ENCODE peak calls at places on chromosomes 12 and 14, in four cellular contexts. V is cardiac fibroblast, N is H7, M is AG09309. G is an unnamed sample.

GRCh38 chr12:54417712-54418440 is 1.2 kb downstream of the ITGA5 start:
- DNase-seq in M (no peak), N (peak), V (no peak), G (no peak)

GRCh38 chr14:52007211-52007610 is 17.9 kb downstream of the RTRAF start:
- DNase-seq in M (no peak), V (no peak), N (no peak), G (no peak)

GRCh38 chr14:64680675-64681060 is 23.6 kb upstream of the PLEKHG3 start:
- DNase-seq in N (no peak), M (no peak), V (no peak), G (no peak)

GRCh38 chr14:105367116-105368031 is 31.0 kb upstream of the TEX22 start:
- DNase-seq in V (no peak), N (no peak), M (no peak), G (no peak)

GRCh38 chr12:106074706-106075392 is 63.9 kb downstream of the NUAK1 start:
- DNase-seq in M (no peak), V (peak), N (no peak), G (peak)

GRCh38 chr12:90234455-90234854 is 525.8 kb upstream of the ATP2B1 start:
- DNase-seq in M (no peak), V (peak), N (no peak), G (no peak)

GRCh38 chr12:75591628-75592027 is 80.2 kb upstream of the KRR1 start:
- DNase-seq in M (no peak), V (no peak), N (no peak), G (no peak)

GRCh38 chr14:93099643-93100042 is 16.1 kb downstream of the ITPK1 start:
- DNase-seq in N (peak), M (no peak), V (no peak), G (no peak)

GRCh38 chr14:90820958-90821357 is 4.7 kb upstream of the TTC7B start:
- DNase-seq in N (no peak), M (peak), V (no peak), G (peak)

GRCh38 chr12:24707379-24707778 is 241.5 kb downstream of the BCAT1 start:
- DNase-seq in V (no peak), N (no peak), M (no peak), G (no peak)

GRCh38 chr12:112685321-112685720 is 106.2 kb upstream of the RPH3A start:
- DNase-seq in M (no peak), V (no peak), N (no peak), G (no peak)

GRCh38 chr12:130748786-130749185 is 32.7 kb upstream of the RIMBP2 start:
- DNase-seq in M (no peak), N (no peak), V (no peak), G (no peak)

GRCh38 chr14:34018564-34019244 is 67.8 kb upstream of the EGLN3 start:
- DNase-seq in M (no peak), N (no peak), V (peak), G (no peak)

GRCh38 chr12:10466311-10466710 is 13.1 kb upstream of the KLRC1 start:
- DNase-seq in V (no peak), N (no peak), M (no peak), G (no peak)

GRCh38 chr12:2290516-2291065 is 237.8 kb downstream of the CACNA1C start:
- DNase-seq in N (no peak), M (no peak), V (no peak), G (no peak)

GRCh38 chr12:47743311-47743860 is 15.3 kb downstream of the RAPGEF3 start:
- DNase-seq in N (no peak), V (no peak), M (no peak), G (no peak)

GRCh38 chr14:72906879-72907278 is 13.0 kb upstream of the DPF3 start:
- DNase-seq in N (no peak), M (no peak), V (no peak), G (no peak)

GRCh38 chr14:101178184-101179072 is 274.9 kb upstream of the RTL1 start:
- DNase-seq in V (no peak), M (no peak), N (no peak), G (no peak)

DNA sequence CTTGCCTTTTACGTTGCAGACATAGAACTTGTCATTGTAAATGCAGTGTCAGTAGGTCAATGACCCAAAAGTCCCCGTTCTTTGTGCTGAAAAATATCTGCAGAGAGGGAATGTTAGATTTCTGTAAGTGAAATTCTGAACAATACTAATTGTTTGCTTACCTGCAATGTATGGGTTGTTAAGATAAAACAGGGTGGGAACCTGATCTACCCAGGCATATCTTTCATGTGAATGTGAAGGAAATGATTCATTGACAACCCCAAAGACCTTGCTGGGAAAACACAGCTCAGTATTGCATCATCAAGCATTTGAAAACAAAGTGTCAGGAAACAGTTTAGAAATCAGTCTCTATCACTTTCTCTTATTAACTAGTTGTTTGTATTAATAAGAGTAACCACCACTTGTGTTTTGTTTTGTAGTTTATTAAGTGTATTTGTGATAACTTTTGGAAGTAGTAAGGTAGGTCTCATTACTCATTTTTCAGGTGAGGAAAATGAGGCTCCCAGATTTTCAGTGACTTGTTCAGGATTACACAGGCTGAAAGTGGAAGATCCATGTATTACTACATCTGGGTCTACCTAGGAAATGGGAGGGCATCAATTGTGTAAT is 57.9 kb upstream of the SLC38A2 start:
- DNase-seq in N (no peak), V (peak), M (peak), G (peak)
- H3K4me3 ChIP-seq in N (no peak), V (no peak), M (no peak), G (no peak)

DNA sequence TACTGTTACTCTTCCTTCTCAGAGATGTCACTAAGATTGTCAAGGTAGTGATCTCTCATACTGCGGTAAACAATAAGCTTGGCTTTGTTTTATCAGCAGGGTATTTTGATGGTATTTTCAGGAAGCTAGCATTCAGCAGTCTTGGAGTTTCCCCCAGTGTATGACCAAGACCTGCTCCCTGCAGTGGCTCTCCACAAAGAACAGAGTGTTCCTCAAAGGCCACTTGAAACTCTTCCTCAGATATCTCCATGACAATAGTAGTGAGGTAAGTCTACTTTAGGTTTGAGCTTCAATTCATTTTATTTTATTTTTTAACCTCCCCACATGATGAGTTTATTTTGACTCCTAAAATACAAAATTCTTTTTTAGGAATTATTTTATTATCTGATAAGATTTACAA is 74.0 kb upstream of the G2E3 start:
- DNase-seq in V (no peak), M (no peak), N (peak), G (no peak)
- H3K4me3 ChIP-seq in V (no peak), M (no peak), N (no peak), G (no peak)

DNA sequence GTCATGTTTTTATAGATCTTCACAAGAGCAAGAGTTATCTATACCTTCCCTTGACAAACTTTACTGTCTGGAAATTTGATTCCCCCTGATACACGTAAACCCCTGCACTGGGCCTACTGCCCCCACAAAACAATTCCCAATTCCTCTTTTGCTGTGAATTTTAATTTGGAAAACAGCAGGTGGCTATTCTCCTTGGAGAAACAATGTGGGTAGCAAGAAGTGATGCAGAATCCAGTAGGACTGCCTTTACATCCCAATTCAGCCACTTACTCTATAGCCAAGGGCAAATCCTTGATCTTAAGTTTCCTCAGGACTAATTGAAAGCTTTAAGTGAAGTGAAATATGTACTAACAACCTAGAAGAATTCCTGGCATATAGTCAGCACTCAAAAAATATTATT is 129.3 kb downstream of the ACSS3 start:
- DNase-seq in V (no peak), M (no peak), N (no peak), G (no peak)
- H3K4me3 ChIP-seq in V (no peak), M (no peak), N (no peak), G (no peak)

GRCh38 chr14:24365600-24366374 is 2.2 kb upstream of the NFATC4 start:
- DNase-seq in N (peak), V (peak), M (peak), G (peak)

GRCh38 chr14:24367506-24368214 is at the start of gene NFATC4:
- DNase-seq in N (peak), M (peak), V (peak), G (peak)

GRCh38 chr14:24368215-24368561 is 204 bp downstream of the NFATC4 start:
- DNase-seq in M (no peak), N (peak), V (no peak), G (no peak)

GRCh38 chr14:24366375-24366663 is 1.7 kb upstream of the NFATC4 start:
- DNase-seq in V (no peak), N (no peak), M (no peak), G (no peak)

DNA sequence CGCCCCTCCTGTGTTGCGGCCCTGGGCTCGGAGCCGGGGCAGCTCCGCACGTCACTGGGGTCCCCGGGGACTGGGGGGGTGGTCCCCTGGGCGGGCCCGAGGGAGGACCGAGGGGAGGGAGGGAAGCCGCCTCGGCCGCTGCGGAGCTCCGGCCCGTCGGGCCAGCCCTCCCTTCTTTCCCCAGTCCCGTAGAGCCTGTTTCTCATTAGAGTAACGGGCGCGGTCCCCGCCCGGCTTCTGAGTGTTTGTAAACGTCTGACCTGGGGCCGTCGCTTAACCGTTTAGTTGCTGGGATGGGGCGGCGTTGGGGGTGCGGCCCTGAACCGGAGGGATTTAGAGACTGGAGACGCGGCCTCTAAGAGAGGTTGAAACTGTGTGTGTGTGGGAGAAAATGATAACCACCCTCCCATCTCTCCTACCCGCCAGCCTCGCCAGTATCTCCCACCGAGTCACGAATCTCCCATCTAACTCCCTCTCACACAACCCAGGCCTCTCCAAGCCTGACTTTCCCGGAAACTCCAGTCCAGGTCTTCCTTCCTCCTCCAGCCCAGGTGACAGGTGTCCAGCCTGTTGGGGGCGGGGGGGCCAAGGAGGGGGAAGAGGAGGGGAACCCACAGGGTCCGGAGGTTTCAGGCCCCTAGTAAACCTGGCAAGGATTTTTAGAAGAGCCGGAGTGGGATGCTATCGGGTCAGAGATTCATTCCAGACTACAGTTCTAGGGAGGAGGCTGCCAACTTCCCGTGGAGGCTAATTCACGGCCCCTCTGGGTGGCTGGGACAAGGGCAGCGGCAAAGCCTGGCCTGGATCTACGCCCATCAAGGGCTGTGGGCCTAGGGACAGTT is 1.1 kb upstream of the NFATC4 start:
- DNase-seq in N (peak), V (peak), M (peak), G (peak)
- H3K4me3 ChIP-seq in N (peak), V (peak), M (peak), G (peak)

GRCh38 chr12:91287753-91288152 is 105.1 kb upstream of the DCN start:
- DNase-seq in V (no peak), M (no peak), N (no peak), G (no peak)

GRCh38 chr12:91289881-91290280 is 107.3 kb upstream of the DCN start:
- DNase-seq in N (no peak), M (no peak), V (no peak), G (no peak)

GRCh38 chr12:91289072-91289471 is 106.5 kb upstream of the DCN start:
- DNase-seq in V (no peak), N (no peak), M (no peak), G (no peak)
- H3K4me3 ChIP-seq in V (no peak), N (no peak), M (no peak), G (no peak)